ENCODE peak calls at places on chromosome 14, in six cellular contexts. J, X, A, I, Y and C are unnamed samples.

GRCh38 chr14:94974893-94975292 is 182.4 kb downstream of the DICER1 start:
- ATAC-seq in J (no peak), X (no peak), A (peak), I (no peak), Y (no peak), C (no peak)

GRCh38 chr14:106318700-106319099 is 792.3 kb downstream of the TMEM121 start:
- ATAC-seq in J (no peak), X (no peak), A (no peak), I (no peak), Y (no peak), C (no peak)

GRCh38 chr14:100783630-100784321 is 42.1 kb upstream of the MEG3 start:
- ATAC-seq in J (no peak), X (no peak), A (no peak), I (no peak), Y (no peak), C (no peak)

GRCh38 chr14:105102361-105102760 is 37.1 kb upstream of the GPR132 start:
- ATAC-seq in J (no peak), X (no peak), A (no peak), I (no peak), Y (no peak), C (no peak)

GRCh38 chr14:21219120-21219519 is 50.1 kb downstream of the HNRNPC start:
- ATAC-seq in J (no peak), X (no peak), A (no peak), I (no peak), Y (no peak), C (no peak)

GRCh38 chr14:100140452-100141132 is 18.9 kb downstream of the DEGS2 start:
- ATAC-seq in J (no peak), X (peak), A (no peak), I (no peak), Y (peak), C (no peak)

GRCh38 chr14:52253503-52253902 is 14.0 kb upstream of the PTGDR start:
- ATAC-seq in J (no peak), X (peak), A (no peak), I (no peak), Y (no peak), C (peak)

GRCh38 chr14:106417224-106418049 is 891.1 kb downstream of the TMEM121 start:
- ATAC-seq in J (peak), X (no peak), A (peak), I (no peak), Y (peak), C (no peak)

GRCh38 chr14:91129261-91129660 is 15.4 kb downstream of the DGLUCY start:
- ATAC-seq in J (no peak), X (peak), A (no peak), I (no peak), Y (no peak), C (no peak)

GRCh38 chr14:105021656-105022275 is 883 bp upstream of the CDCA4 start:
- ATAC-seq in J (no peak), X (no peak), A (no peak), I (no peak), Y (peak), C (no peak)

DNA sequence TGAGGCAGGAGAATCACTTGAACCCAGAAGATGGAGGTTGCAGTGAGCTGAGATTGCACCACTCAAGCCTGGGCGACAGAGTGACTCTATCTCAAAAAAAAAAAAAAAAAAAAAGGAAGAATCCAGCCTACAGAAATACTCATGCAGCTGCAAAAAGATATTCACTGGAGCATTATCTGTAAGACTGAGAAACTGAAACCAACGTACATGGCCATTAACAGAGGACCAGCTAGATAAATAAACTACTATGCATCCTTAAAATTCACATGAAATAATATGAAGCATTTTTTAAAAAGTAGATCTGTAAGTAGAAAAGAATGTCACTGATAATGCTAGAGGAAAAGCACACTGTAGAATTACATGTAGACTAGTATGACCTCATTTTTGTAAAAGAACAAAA is 3.5 kb downstream of the SLC7A7 start:
- ATAC-seq in J (peak), X (peak), A (no peak), I (no peak), Y (no peak), C (no peak)
- H3K4me3 ChIP-seq in J (peak), X (no peak), A (no peak), I (no peak), Y (peak), C (no peak)

DNA sequence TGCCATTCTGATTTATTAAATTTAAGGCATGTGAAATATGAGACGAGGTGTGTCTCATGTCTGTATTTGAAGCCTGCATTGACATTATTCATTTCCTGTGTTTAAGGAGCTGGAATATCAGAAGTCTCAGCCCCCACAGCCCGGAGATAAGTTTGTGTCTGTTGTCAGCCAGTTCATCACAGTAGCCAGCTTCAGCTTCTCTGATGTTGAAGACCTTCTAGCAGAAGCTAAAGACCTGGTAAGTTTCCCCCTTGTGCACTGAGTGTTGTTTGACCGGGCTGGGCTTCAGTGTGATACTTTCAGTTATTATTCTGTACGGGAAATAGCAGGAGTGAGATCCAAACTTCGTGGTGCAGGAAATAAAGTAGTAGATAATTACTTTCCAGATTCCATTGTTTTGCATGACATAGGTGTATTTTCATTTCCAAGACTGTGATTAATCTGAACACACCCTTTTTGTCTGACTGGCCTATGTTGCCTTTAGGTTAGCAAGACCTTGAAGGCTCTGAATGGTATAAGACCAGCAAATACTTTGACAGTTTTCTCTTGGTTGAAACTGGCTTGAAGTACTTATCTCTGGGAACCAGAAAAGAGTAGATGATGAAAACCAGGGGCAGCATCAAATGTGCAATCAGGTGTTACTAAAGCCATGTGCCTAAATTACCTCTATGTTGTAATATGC is 101.5 kb downstream of the GPR135 start:
- ATAC-seq in J (peak), X (peak), A (no peak), I (no peak), Y (no peak), C (no peak)
- H3K4me3 ChIP-seq in J (no peak), X (no peak), A (no peak), I (no peak), Y (no peak), C (no peak)

DNA sequence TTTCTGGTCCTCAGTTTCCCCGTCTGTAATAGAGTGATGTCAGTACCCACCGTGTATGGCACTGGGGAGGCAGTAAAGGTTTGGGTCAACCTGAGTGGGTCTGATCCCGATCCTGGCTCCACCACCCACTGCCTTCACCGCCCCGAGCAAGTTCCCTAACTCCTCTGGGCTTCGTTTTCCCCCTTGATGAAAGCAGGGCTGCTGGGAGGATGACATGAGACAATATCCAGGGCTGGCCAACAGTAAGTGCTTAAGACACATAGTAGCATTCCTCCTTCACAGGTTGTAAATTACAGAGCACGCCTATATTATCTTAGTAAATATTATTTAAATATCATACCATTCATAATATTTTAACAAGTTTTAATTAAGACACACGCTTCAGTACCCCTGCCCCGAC is 590 bp downstream of the PLEK2 start:
- ATAC-seq in J (peak), X (no peak), A (no peak), I (no peak), Y (peak), C (no peak)
- H3K4me3 ChIP-seq in J (peak), X (no peak), A (peak), I (no peak), Y (peak), C (peak)

GRCh38 chr14:53967606-53968005 is 11.0 kb upstream of the BMP4 start:
- ATAC-seq in J (no peak), X (no peak), A (no peak), I (no peak), Y (no peak), C (no peak)

GRCh38 chr14:53968756-53969155 is 12.1 kb upstream of the BMP4 start:
- ATAC-seq in J (no peak), X (no peak), A (no peak), I (no peak), Y (no peak), C (no peak)

GRCh38 chr14:53962954-53963490 is 6.4 kb upstream of the BMP4 start:
- ATAC-seq in J (no peak), X (no peak), A (no peak), I (no peak), Y (peak), C (peak)

GRCh38 chr14:53964249-53964648 is 7.6 kb upstream of the BMP4 start:
- ATAC-seq in J (no peak), X (peak), A (no peak), I (no peak), Y (no peak), C (no peak)

GRCh38 chr14:53963491-53964227 is 7.0 kb upstream of the BMP4 start:
- ATAC-seq in J (peak), X (peak), A (peak), I (peak), Y (peak), C (peak)
- H3K4me3 ChIP-seq in J (peak), X (no peak), A (peak), I (peak), Y (peak), C (no peak)

GRCh38 chr14:38210168-38210567 is 2.5 kb downstream of the SSTR1 start:
- ATAC-seq in J (no peak), X (peak), A (peak), I (no peak), Y (peak), C (no peak)
- H3K4me3 ChIP-seq in J (peak), X (peak), A (peak), I (peak), Y (peak), C (no peak)

DNA sequence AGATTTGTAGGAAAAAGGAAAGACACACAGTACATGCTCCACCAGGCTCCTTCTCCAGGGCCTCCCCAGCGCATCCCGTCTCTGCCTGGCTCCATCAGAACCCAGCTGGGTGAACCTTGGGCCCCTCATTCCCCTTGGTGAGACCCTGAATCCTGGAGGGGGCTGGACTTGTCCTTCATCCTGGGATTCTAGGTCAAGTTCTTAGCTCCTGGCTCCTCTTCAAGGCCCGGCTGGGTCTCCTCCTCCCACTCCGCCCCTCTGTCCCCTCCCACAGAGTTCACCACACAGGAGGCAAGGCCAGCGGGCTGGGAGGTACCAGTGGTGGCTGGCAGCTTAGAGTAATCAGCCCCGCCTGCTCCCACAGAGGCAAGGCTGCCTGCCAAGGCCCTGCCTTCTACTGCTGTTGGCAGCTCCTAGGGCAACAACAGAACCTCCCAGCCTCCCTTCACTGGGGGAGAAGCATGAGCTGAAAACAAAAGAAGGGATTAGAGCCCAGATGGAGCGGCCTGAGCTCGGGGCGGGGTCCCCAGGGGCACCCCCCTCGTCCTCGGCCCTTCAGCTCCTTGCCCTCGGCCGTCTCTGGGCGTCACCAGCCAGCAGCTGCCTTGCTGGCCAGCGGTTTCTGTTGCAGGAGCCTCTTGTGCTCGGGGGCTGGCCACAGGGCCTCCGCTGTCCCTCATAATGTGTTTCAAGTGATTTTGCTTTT is 49.4 kb downstream of the PSMA6 start:
- ATAC-seq in J (peak), X (peak), A (peak), I (peak), Y (peak), C (peak)
- H3K4me3 ChIP-seq in J (peak), X (no peak), A (peak), I (no peak), Y (peak), C (peak)

DNA sequence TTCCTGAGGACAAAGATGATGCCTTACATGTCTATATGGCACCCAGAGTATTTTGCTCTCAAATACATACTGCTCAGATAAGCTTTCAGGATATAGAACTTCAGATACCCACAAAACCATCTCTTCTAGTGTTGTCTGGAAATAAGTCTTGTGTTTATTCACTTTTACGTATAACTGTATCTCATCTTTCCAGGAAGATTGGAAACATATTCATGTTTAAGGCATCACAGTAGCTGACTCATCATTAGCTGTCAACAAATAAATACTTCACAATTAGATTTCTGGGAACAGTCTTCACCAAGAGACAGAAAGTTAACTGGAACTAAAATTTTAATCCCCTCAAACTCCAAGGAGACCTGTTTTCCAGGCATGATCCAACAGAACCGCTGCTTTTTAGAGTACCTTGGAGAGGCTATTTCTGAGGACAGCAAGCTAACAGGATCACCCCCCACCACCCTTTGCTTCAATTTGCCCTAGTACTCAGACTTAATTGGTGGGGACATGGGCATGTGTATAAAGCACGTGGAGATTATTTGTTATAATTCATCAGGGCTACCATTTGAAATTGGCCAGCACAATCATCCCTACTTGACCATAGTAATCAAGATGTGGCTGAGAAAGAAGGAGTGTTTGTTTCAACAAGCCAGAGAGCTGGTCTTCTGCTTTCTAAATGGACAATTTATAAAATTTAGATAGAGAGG is 129.3 kb upstream of the HIF1A start:
- ATAC-seq in J (no peak), X (no peak), A (no peak), I (no peak), Y (no peak), C (no peak)
- H3K4me3 ChIP-seq in J (no peak), X (no peak), A (no peak), I (no peak), Y (no peak), C (no peak)

GRCh38 chr14:38794674-38795073 is 308.4 kb downstream of the SEC23A start:
- ATAC-seq in J (no peak), X (no peak), A (no peak), I (no peak), Y (no peak), C (no peak)

GRCh38 chr14:38786921-38787320 is 316.1 kb downstream of the SEC23A start:
- ATAC-seq in J (no peak), X (no peak), A (no peak), I (no peak), Y (no peak), C (no peak)

GRCh38 chr14:38788060-38788459 is 315.0 kb downstream of the SEC23A start:
- ATAC-seq in J (no peak), X (no peak), A (no peak), I (no peak), Y (no peak), C (no peak)

GRCh38 chr14:38791862-38792261 is 311.2 kb downstream of the SEC23A start:
- ATAC-seq in J (no peak), X (no peak), A (no peak), I (no peak), Y (no peak), C (no peak)

GRCh38 chr14:38790916-38791315 is 312.1 kb downstream of the SEC23A start:
- ATAC-seq in J (no peak), X (no peak), A (no peak), I (no peak), Y (no peak), C (no peak)
- H3K4me3 ChIP-seq in J (no peak), X (no peak), A (no peak), I (no peak), Y (no peak), C (no peak)

GRCh38 chr14:34713681-34714319 is 593 bp downstream of the CFL2 start:
- ATAC-seq in J (peak), X (peak), A (peak), I (peak), Y (peak), C (peak)

GRCh38 chr14:34710744-34711143 is 3.6 kb downstream of the CFL2 start:
- ATAC-seq in J (no peak), X (no peak), A (no peak), I (no peak), Y (no peak), C (no peak)

GRCh38 chr14:34713122-34713680 is 1.2 kb downstream of the CFL2 start:
- ATAC-seq in J (no peak), X (no peak), A (no peak), I (no peak), Y (no peak), C (no peak)

GRCh38 chr14:34711169-34711568 is 3.2 kb downstream of the CFL2 start:
- ATAC-seq in J (no peak), X (peak), A (peak), I (no peak), Y (no peak), C (no peak)

DNA sequence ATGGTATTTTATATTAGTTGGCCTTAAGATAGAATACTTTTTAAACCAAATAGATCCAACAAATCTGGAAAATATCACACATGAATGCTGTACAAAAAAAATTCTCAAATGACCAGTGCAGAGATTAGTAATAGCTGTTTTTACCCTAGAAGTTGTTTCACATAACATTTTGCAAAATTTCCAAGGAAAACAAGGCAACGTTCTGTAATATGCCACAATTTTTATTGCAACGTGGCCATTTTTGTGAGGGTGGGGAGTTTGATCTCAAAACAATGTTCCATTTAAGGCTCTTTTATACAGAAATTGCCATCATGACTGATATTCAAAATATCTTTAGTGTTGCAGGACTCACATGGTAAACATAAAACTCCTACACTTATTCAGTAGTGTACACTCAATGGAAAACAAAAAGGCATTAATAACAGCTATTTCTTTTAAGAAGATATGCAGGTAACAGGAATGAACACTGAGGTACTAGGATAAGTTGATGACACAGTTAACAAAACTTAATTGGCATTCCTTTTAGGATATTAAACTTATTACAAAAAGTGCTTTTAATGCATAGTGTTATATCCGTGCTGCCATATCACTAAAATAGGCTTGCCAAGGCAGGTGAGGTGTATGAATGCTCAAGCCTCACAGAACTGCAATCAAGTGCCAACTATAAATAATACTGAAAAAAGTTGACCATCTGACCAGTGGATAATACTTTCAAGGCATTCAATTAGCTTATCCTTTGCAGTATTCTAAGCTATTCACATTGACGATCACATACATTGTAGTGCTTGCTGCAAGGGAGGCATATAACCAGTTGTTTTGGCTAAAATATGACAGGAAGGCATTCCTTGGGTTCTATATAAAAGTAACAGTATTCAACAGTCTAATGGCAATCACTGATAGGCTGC is 2.3 kb downstream of the CFL2 start:
- ATAC-seq in J (no peak), X (no peak), A (no peak), I (no peak), Y (no peak), C (no peak)
- H3K4me3 ChIP-seq in J (no peak), X (no peak), A (peak), I (no peak), Y (no peak), C (peak)

GRCh38 chr14:56754966-56755365 is 55.3 kb downstream of the OTX2 start:
- ATAC-seq in J (no peak), X (no peak), A (no peak), I (no peak), Y (no peak), C (no peak)

GRCh38 chr14:56760164-56760914 is 49.9 kb downstream of the OTX2 start:
- ATAC-seq in J (no peak), X (no peak), A (no peak), I (no peak), Y (no peak), C (no peak)

GRCh38 chr14:56759094-56759493 is 51.2 kb downstream of the OTX2 start:
- ATAC-seq in J (no peak), X (no peak), A (no peak), I (no peak), Y (no peak), C (no peak)

DNA sequence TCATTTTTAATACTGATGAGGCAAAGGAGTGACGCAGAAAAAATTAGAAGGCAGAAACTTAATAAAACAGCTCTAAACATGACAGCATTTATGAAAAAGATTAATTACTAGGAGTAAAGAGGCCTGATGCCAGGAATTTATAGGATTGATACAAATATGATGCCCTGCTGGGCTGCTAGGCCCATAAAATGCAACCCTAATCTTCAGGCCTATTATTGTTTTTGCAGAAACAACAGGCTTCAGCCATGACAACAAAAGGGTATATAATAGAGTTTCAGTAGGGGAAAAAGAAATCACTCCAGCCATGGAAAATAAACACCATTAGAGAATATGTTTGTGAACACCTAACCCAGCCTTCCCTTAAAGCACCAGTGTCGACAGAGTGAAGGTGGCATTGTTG is 50.6 kb downstream of the OTX2 start:
- ATAC-seq in J (no peak), X (no peak), A (no peak), I (no peak), Y (no peak), C (no peak)
- H3K4me3 ChIP-seq in J (no peak), X (no peak), A (no peak), I (no peak), Y (no peak), C (no peak)